ENCODE peak calls at places on chromosomes 1 and 21, in seven cellular contexts. O is GM12891, G is SK-N-DZ, R is ELR, L is activated T-cell treated with anti-CD3 and anti-CD28 coated beads for 24 hours, Z is ELF-1, E is aorta. P is an unnamed sample.

GRCh38 chr1:44300882-44301281 is 54.2 kb downstream of the ERI3 start:
- DNase-seq in R (no peak), G (no peak), E (no peak), O (no peak), L (no peak), Z (no peak), P (no peak)

GRCh38 chr1:117120774-117121588 is 568 bp downstream of the TRIM45 start:
- DNase-seq in G (no peak), O (no peak), L (peak), Z (peak), R (peak), E (no peak), P (peak)

GRCh38 chr1:178005450-178005849 is 35.6 kb upstream of the SEC16B start:
- DNase-seq in R (no peak), E (no peak), G (no peak), L (no peak), Z (no peak), O (no peak), P (no peak)

GRCh38 chr1:23797478-23798448 is 2.8 kb downstream of the GALE start:
- DNase-seq in O (no peak), L (no peak), E (no peak), Z (no peak), R (no peak), G (no peak), P (no peak)

GRCh38 chr1:10860682-10861081 is 64.2 kb upstream of the CASZ1 start:
- DNase-seq in Z (no peak), O (no peak), G (no peak), R (no peak), E (no peak), L (no peak), P (no peak)

GRCh38 chr21:34535886-34536285 is 23.9 kb upstream of the KCNE1 start:
- DNase-seq in L (no peak), Z (no peak), O (no peak), E (no peak), R (no peak), G (no peak), P (no peak)

GRCh38 chr1:77394166-77394565 is 112.3 kb downstream of the AK5 start:
- DNase-seq in Z (no peak), R (peak), G (no peak), O (no peak), E (no peak), L (no peak), P (peak)

GRCh38 chr1:28530456-28530855 is 22.4 kb upstream of the TRNAU1AP start:
- DNase-seq in Z (no peak), R (no peak), G (no peak), O (no peak), L (no peak), E (no peak), P (no peak)

GRCh38 chr1:98429851-98430496 is 231.5 kb upstream of the SNX7 start:
- DNase-seq in R (no peak), G (no peak), Z (peak), L (no peak), O (no peak), E (no peak), P (no peak)

GRCh38 chr1:161511018-161511755 is 5.9 kb downstream of the FCGR2A start:
- DNase-seq in O (no peak), Z (no peak), R (no peak), L (no peak), G (no peak), E (no peak), P (no peak)

GRCh38 chr1:170663441-170664282 is at the start of gene PRRX1:
- DNase-seq in R (peak), O (no peak), Z (no peak), L (no peak), G (no peak), E (no peak), P (peak)

GRCh38 chr1:81242103-81242502 is 558.6 kb upstream of the ADGRL2 start:
- DNase-seq in E (no peak), O (no peak), Z (no peak), R (no peak), L (no peak), G (no peak), P (no peak)

GRCh38 chr1:174743654-174744561 is 255.8 kb upstream of the CACYBP start:
- DNase-seq in L (no peak), G (peak), Z (no peak), O (no peak), R (peak), E (no peak), P (peak)

GRCh38 chr1:31639543-31639942 is 5.1 kb downstream of the PEF1 start:
- DNase-seq in L (no peak), E (no peak), Z (no peak), R (peak), G (peak), O (no peak), P (peak)

GRCh38 chr1:231702321-231702720 is 75.7 kb downstream of the DISC1 start:
- DNase-seq in E (no peak), L (no peak), O (no peak), R (no peak), G (no peak), Z (no peak), P (no peak)

GRCh38 chr1:25642710-25643109 is 26.1 kb downstream of the MAN1C1 start:
- DNase-seq in G (no peak), R (peak), L (peak), O (peak), Z (no peak), E (no peak), P (no peak)

GRCh38 chr1:8018492-8019228 is 7.4 kb downstream of the ERRFI1 start:
- DNase-seq in O (no peak), G (no peak), E (no peak), Z (peak), R (no peak), L (no peak), P (no peak)

GRCh38 chr1:99818063-99818699 is 32.0 kb upstream of the AGL start:
- DNase-seq in G (no peak), R (no peak), E (no peak), L (no peak), O (no peak), Z (no peak), P (no peak)

GRCh38 chr1:168488153-168488552 is 55.6 kb downstream of the XCL2 start:
- DNase-seq in G (no peak), O (no peak), R (peak), E (no peak), Z (no peak), L (no peak), P (peak)

GRCh38 chr1:230109871-230110667 is 43.0 kb downstream of the GALNT2 start:
- DNase-seq in L (peak), R (no peak), G (peak), O (peak), Z (no peak), E (no peak), P (no peak)